ENCODE peak calls at places on chromosomes 11 and 22, in five cellular contexts. One of them, this sample, is unnamed.

GRCh38 chr22:46031066-46031465 is 54.1 kb upstream of the WNT7B start:
- DNase-seq in GM04504: no peak
- DNase-seq in AG10803: no peak
- DNase-seq in non-pigmented ciliary epithelial cell: no peak
- DNase-seq in T-helper 9 cell: no peak
- DNase-seq in this sample: no peak

GRCh38 chr11:95586155-95586554 is 203.4 kb downstream of the FAM76B start:
- DNase-seq in GM04504: no peak
- DNase-seq in AG10803: no peak
- DNase-seq in non-pigmented ciliary epithelial cell: no peak
- DNase-seq in T-helper 9 cell: no peak
- DNase-seq in this sample: no peak

GRCh38 chr11:34613462-34614183 is 7.3 kb upstream of the EHF start:
- DNase-seq in non-pigmented ciliary epithelial cell: no peak
- DNase-seq in T-helper 9 cell: no peak
- DNase-seq in AG10803: no peak
- DNase-seq in GM04504: no peak
- DNase-seq in this sample: no peak

GRCh38 chr11:46388619-46389449 is 2.7 kb downstream of the CHRM4 start:
- DNase-seq in non-pigmented ciliary epithelial cell: no peak
- DNase-seq in GM04504: no peak
- DNase-seq in AG10803: no peak
- DNase-seq in T-helper 9 cell: no peak
- DNase-seq in this sample: no peak

GRCh38 chr11:125463590-125464265 is 32.3 kb downstream of the FEZ1 start:
- DNase-seq in GM04504: no peak
- DNase-seq in AG10803: peak
- DNase-seq in T-helper 9 cell: no peak
- DNase-seq in non-pigmented ciliary epithelial cell: no peak
- DNase-seq in this sample: no peak

GRCh38 chr11:126390418-126390817 is 34.9 kb downstream of the ST3GAL4 start:
- DNase-seq in T-helper 9 cell: no peak
- DNase-seq in non-pigmented ciliary epithelial cell: no peak
- DNase-seq in GM04504: no peak
- DNase-seq in AG10803: no peak
- DNase-seq in this sample: no peak

GRCh38 chr11:35794850-35795249 is 132.3 kb downstream of the TRIM44 start:
- DNase-seq in GM04504: no peak
- DNase-seq in AG10803: peak
- DNase-seq in non-pigmented ciliary epithelial cell: peak
- DNase-seq in T-helper 9 cell: no peak
- DNase-seq in this sample: no peak

GRCh38 chr11:21564813-21565212 is 628.1 kb upstream of the ANO5 start:
- DNase-seq in GM04504: no peak
- DNase-seq in T-helper 9 cell: no peak
- DNase-seq in non-pigmented ciliary epithelial cell: no peak
- DNase-seq in AG10803: no peak
- DNase-seq in this sample: no peak

GRCh38 chr11:62370743-62371440 is 33.6 kb downstream of the ASRGL1 start:
- DNase-seq in AG10803: no peak
- DNase-seq in non-pigmented ciliary epithelial cell: no peak
- DNase-seq in T-helper 9 cell: peak
- DNase-seq in GM04504: no peak
- DNase-seq in this sample: peak

GRCh38 chr22:46028069-46028991 is 51.4 kb upstream of the WNT7B start:
- DNase-seq in non-pigmented ciliary epithelial cell: no peak
- DNase-seq in GM04504: no peak
- DNase-seq in T-helper 9 cell: no peak
- DNase-seq in AG10803: no peak
- DNase-seq in this sample: no peak

GRCh38 chr22:49960967-49961600 is 512 bp downstream of the PIM3 start:
- DNase-seq in AG10803: peak
- DNase-seq in GM04504: no peak
- DNase-seq in T-helper 9 cell: no peak
- DNase-seq in non-pigmented ciliary epithelial cell: no peak
- DNase-seq in this sample: no peak

GRCh38 chr11:96010683-96011082 is 86.8 kb upstream of the MTMR2 start:
- DNase-seq in GM04504: no peak
- DNase-seq in non-pigmented ciliary epithelial cell: no peak
- DNase-seq in AG10803: no peak
- DNase-seq in T-helper 9 cell: no peak
- DNase-seq in this sample: no peak

GRCh38 chr22:50676211-50676636 is 3.6 kb downstream of the SHANK3 start:
- DNase-seq in non-pigmented ciliary epithelial cell: no peak
- DNase-seq in GM04504: no peak
- DNase-seq in AG10803: no peak
- DNase-seq in T-helper 9 cell: no peak
- DNase-seq in this sample: no peak

GRCh38 chr22:45969414-45969799 is 7.6 kb downstream of the WNT7B start:
- DNase-seq in non-pigmented ciliary epithelial cell: no peak
- DNase-seq in T-helper 9 cell: no peak
- DNase-seq in GM04504: no peak
- DNase-seq in AG10803: no peak
- DNase-seq in this sample: no peak

GRCh38 chr11:107691003-107691402 is 20.9 kb downstream of the SLN start:
- DNase-seq in T-helper 9 cell: no peak
- DNase-seq in GM04504: no peak
- DNase-seq in non-pigmented ciliary epithelial cell: no peak
- DNase-seq in AG10803: no peak
- DNase-seq in this sample: no peak

GRCh38 chr11:9982127-9982795 is 311.8 kb downstream of the SBF2 start:
- DNase-seq in T-helper 9 cell: no peak
- DNase-seq in non-pigmented ciliary epithelial cell: no peak
- DNase-seq in AG10803: peak
- DNase-seq in GM04504: peak
- DNase-seq in this sample: no peak

GRCh38 chr11:123166095-123166559 is 28.9 kb downstream of the CLMP start:
- DNase-seq in T-helper 9 cell: no peak
- DNase-seq in non-pigmented ciliary epithelial cell: peak
- DNase-seq in GM04504: no peak
- DNase-seq in AG10803: peak
- DNase-seq in this sample: no peak

GRCh38 chr11:101476186-101476585 is 107.6 kb downstream of the TRPC6 start:
- DNase-seq in GM04504: no peak
- DNase-seq in T-helper 9 cell: no peak
- DNase-seq in AG10803: no peak
- DNase-seq in non-pigmented ciliary epithelial cell: no peak
- DNase-seq in this sample: no peak

GRCh38 chr11:70604630-70605520 is 206.5 kb downstream of the CTTN start:
- DNase-seq in GM04504: no peak
- DNase-seq in non-pigmented ciliary epithelial cell: no peak
- DNase-seq in T-helper 9 cell: no peak
- DNase-seq in AG10803: no peak
- DNase-seq in this sample: no peak

GRCh38 chr22:35111244-35111643 is 45.3 kb downstream of the ISX start:
- DNase-seq in non-pigmented ciliary epithelial cell: no peak
- DNase-seq in GM04504: no peak
- DNase-seq in T-helper 9 cell: no peak
- DNase-seq in AG10803: no peak
- DNase-seq in this sample: no peak

GRCh38 chr11:7383406-7383805 is 101.9 kb upstream of the OLFML1 start:
- DNase-seq in AG10803: no peak
- DNase-seq in non-pigmented ciliary epithelial cell: no peak
- DNase-seq in GM04504: no peak
- DNase-seq in T-helper 9 cell: no peak
- DNase-seq in this sample: no peak

GRCh38 chr11:47415091-47415854 is 6.9 kb downstream of the SLC39A13 start:
- DNase-seq in AG10803: no peak
- DNase-seq in non-pigmented ciliary epithelial cell: no peak
- DNase-seq in T-helper 9 cell: no peak
- DNase-seq in GM04504: no peak
- DNase-seq in this sample: no peak

GRCh38 chr11:114350022-114350421 is 50.3 kb downstream of the C11orf71 start:
- DNase-seq in GM04504: no peak
- DNase-seq in T-helper 9 cell: no peak
- DNase-seq in non-pigmented ciliary epithelial cell: no peak
- DNase-seq in AG10803: no peak
- DNase-seq in this sample: no peak

GRCh38 chr11:37963440-37963839 is 1365.4 kb upstream of the RAG2 start:
- DNase-seq in GM04504: no peak
- DNase-seq in AG10803: no peak
- DNase-seq in non-pigmented ciliary epithelial cell: no peak
- DNase-seq in T-helper 9 cell: no peak
- DNase-seq in this sample: no peak

GRCh38 chr11:1837171-1838076 is 1.4 kb upstream of the TNNI2 start:
- DNase-seq in GM04504: no peak
- DNase-seq in T-helper 9 cell: peak
- DNase-seq in AG10803: peak
- DNase-seq in non-pigmented ciliary epithelial cell: no peak
- DNase-seq in this sample: peak

GRCh38 chr11:96393753-96394348 is 4.0 kb downstream of the JRKL start:
- DNase-seq in T-helper 9 cell: no peak
- DNase-seq in non-pigmented ciliary epithelial cell: peak
- DNase-seq in AG10803: peak
- DNase-seq in GM04504: peak
- DNase-seq in this sample: no peak

GRCh38 chr11:77502501-77502900 is 28.6 kb upstream of the PAK1 start:
- DNase-seq in T-helper 9 cell: no peak
- DNase-seq in GM04504: no peak
- DNase-seq in non-pigmented ciliary epithelial cell: no peak
- DNase-seq in AG10803: peak
- DNase-seq in this sample: no peak

GRCh38 chr22:46578251-46578823 is 40.9 kb upstream of the CELSR1 start:
- DNase-seq in GM04504: no peak
- DNase-seq in T-helper 9 cell: no peak
- DNase-seq in AG10803: no peak
- DNase-seq in non-pigmented ciliary epithelial cell: no peak
- DNase-seq in this sample: no peak

GRCh38 chr11:67504023-67504949 is 877 bp downstream of the PITPNM1 start:
- DNase-seq in GM04504: no peak
- DNase-seq in AG10803: no peak
- DNase-seq in T-helper 9 cell: peak
- DNase-seq in non-pigmented ciliary epithelial cell: no peak
- DNase-seq in this sample: peak

GRCh38 chr11:20360650-20361049 is 2.9 kb upstream of the HTATIP2 start:
- DNase-seq in non-pigmented ciliary epithelial cell: no peak
- DNase-seq in AG10803: peak
- DNase-seq in T-helper 9 cell: no peak
- DNase-seq in GM04504: no peak
- DNase-seq in this sample: peak

GRCh38 chr11:91231226-91231625 is 993.4 kb upstream of the FAT3 start:
- DNase-seq in GM04504: no peak
- DNase-seq in non-pigmented ciliary epithelial cell: no peak
- DNase-seq in AG10803: no peak
- DNase-seq in T-helper 9 cell: no peak
- DNase-seq in this sample: no peak

GRCh38 chr11:59615132-59615636 is 390 bp downstream of the OSBP start:
- DNase-seq in AG10803: no peak
- DNase-seq in T-helper 9 cell: peak
- DNase-seq in non-pigmented ciliary epithelial cell: no peak
- DNase-seq in GM04504: no peak
- DNase-seq in this sample: peak